ENCODE peak calls at places on chromosomes 2 and 18, in eight cellular contexts. One of them, this sample, is unnamed. For H3K36me3, the result is how much of the 10 kb centered on the place peaks cover.

GRCh38 chr2:157596992-157597681 is 31.5 kb downstream of the ACVR1C start:
- DNase-seq in WERI-Rb-1: no peak
- DNase-seq in right lobe of liver: peak
- DNase-seq in left ventricle myocardium inferior: peak
- DNase-seq in cardiac muscle cell: peak
- DNase-seq in IMR-90: peak
- DNase-seq in heart right ventricle: peak
- DNase-seq in SK-N-SH: peak
- DNase-seq in this sample: peak

GRCh38 chr18:26551217-26551708 is 2.9 kb upstream of the KCTD1 start:
- DNase-seq in cardiac muscle cell: no peak
- DNase-seq in SK-N-SH: no peak
- DNase-seq in heart right ventricle: no peak
- DNase-seq in WERI-Rb-1: no peak
- DNase-seq in right lobe of liver: no peak
- DNase-seq in left ventricle myocardium inferior: no peak
- DNase-seq in IMR-90: no peak
- DNase-seq in this sample: no peak

GRCh38 chr2:119486886-119487285 is 37.4 kb downstream of the SCTR start:
- DNase-seq in cardiac muscle cell: peak
- DNase-seq in left ventricle myocardium inferior: no peak
- DNase-seq in SK-N-SH: no peak
- DNase-seq in WERI-Rb-1: no peak
- DNase-seq in heart right ventricle: no peak
- DNase-seq in right lobe of liver: no peak
- DNase-seq in IMR-90: peak
- DNase-seq in this sample: no peak

GRCh38 chr2:157498501-157498900 is 54.6 kb upstream of the CYTIP start:
- DNase-seq in left ventricle myocardium inferior: no peak
- DNase-seq in heart right ventricle: no peak
- DNase-seq in SK-N-SH: no peak
- DNase-seq in WERI-Rb-1: no peak
- DNase-seq in right lobe of liver: no peak
- DNase-seq in IMR-90: no peak
- DNase-seq in cardiac muscle cell: no peak
- DNase-seq in this sample: no peak

GRCh38 chr18:27803957-27804356 is 373.0 kb downstream of the CDH2 start:
- DNase-seq in IMR-90: no peak
- DNase-seq in heart right ventricle: no peak
- DNase-seq in right lobe of liver: no peak
- DNase-seq in cardiac muscle cell: no peak
- DNase-seq in SK-N-SH: no peak
- DNase-seq in left ventricle myocardium inferior: no peak
- DNase-seq in WERI-Rb-1: no peak
- DNase-seq in this sample: no peak

GRCh38 chr18:53753616-53754015 is 470.9 kb downstream of the MBD2 start:
- DNase-seq in IMR-90: no peak
- DNase-seq in SK-N-SH: peak
- DNase-seq in right lobe of liver: no peak
- DNase-seq in heart right ventricle: no peak
- DNase-seq in WERI-Rb-1: no peak
- DNase-seq in cardiac muscle cell: no peak
- DNase-seq in left ventricle myocardium inferior: no peak
- DNase-seq in this sample: no peak

GRCh38 chr2:117985092-117985491 is 28.8 kb downstream of the CCDC93 start:
- DNase-seq in SK-N-SH: peak
- DNase-seq in left ventricle myocardium inferior: no peak
- DNase-seq in heart right ventricle: no peak
- DNase-seq in IMR-90: no peak
- DNase-seq in WERI-Rb-1: no peak
- DNase-seq in right lobe of liver: no peak
- DNase-seq in cardiac muscle cell: no peak
- DNase-seq in this sample: no peak

GRCh38 chr18:23504720-23505119 is 1.4 kb downstream of the RMC1 start:
- DNase-seq in left ventricle myocardium inferior: no peak
- DNase-seq in SK-N-SH: no peak
- DNase-seq in heart right ventricle: no peak
- DNase-seq in cardiac muscle cell: no peak
- DNase-seq in WERI-Rb-1: no peak
- DNase-seq in IMR-90: no peak
- DNase-seq in right lobe of liver: no peak
- DNase-seq in this sample: no peak

GRCh38 chr18:37270046-37270665 is 295.4 kb downstream of the CELF4 start:
- DNase-seq in left ventricle myocardium inferior: peak
- DNase-seq in right lobe of liver: no peak
- DNase-seq in WERI-Rb-1: no peak
- DNase-seq in heart right ventricle: peak
- DNase-seq in IMR-90: peak
- DNase-seq in cardiac muscle cell: peak
- DNase-seq in SK-N-SH: no peak
- DNase-seq in this sample: peak

GRCh38 chr18:21509062-21509461 is 91.4 kb downstream of the ESCO1 start:
- DNase-seq in cardiac muscle cell: no peak
- DNase-seq in SK-N-SH: no peak
- DNase-seq in IMR-90: no peak
- DNase-seq in left ventricle myocardium inferior: no peak
- DNase-seq in right lobe of liver: no peak
- DNase-seq in heart right ventricle: no peak
- DNase-seq in WERI-Rb-1: no peak
- DNase-seq in this sample: no peak

GRCh38 chr2:124318913-124319312 is 293.8 kb downstream of the CNTNAP5 start:
- DNase-seq in WERI-Rb-1: no peak
- DNase-seq in cardiac muscle cell: no peak
- DNase-seq in heart right ventricle: no peak
- DNase-seq in right lobe of liver: no peak
- DNase-seq in left ventricle myocardium inferior: no peak
- DNase-seq in SK-N-SH: no peak
- DNase-seq in IMR-90: no peak
- DNase-seq in this sample: no peak

GRCh38 chr2:147473075-147473474 is 371.8 kb upstream of the ACVR2A start:
- DNase-seq in cardiac muscle cell: no peak
- DNase-seq in right lobe of liver: no peak
- DNase-seq in left ventricle myocardium inferior: no peak
- DNase-seq in heart right ventricle: no peak
- DNase-seq in WERI-Rb-1: no peak
- DNase-seq in SK-N-SH: no peak
- DNase-seq in IMR-90: no peak
- DNase-seq in this sample: no peak

GRCh38 chr2:43005975-43006833 is 213.8 kb upstream of the HAAO start:
- DNase-seq in IMR-90: no peak
- DNase-seq in SK-N-SH: peak
- DNase-seq in right lobe of liver: no peak
- DNase-seq in cardiac muscle cell: no peak
- DNase-seq in heart right ventricle: no peak
- DNase-seq in WERI-Rb-1: no peak
- DNase-seq in left ventricle myocardium inferior: no peak
- DNase-seq in this sample: peak

GRCh38 chr2:33441235-33441810 is 35.1 kb upstream of the RASGRP3 start:
- DNase-seq in IMR-90: peak
- DNase-seq in right lobe of liver: peak
- DNase-seq in cardiac muscle cell: peak
- DNase-seq in heart right ventricle: peak
- DNase-seq in WERI-Rb-1: peak
- DNase-seq in left ventricle myocardium inferior: peak
- DNase-seq in SK-N-SH: peak
- DNase-seq in this sample: peak

GRCh38 chr18:39105095-39105494 is 1539.5 kb upstream of the CELF4 start:
- DNase-seq in cardiac muscle cell: no peak
- DNase-seq in right lobe of liver: no peak
- DNase-seq in heart right ventricle: no peak
- DNase-seq in IMR-90: no peak
- DNase-seq in left ventricle myocardium inferior: no peak
- DNase-seq in WERI-Rb-1: no peak
- DNase-seq in SK-N-SH: no peak
- DNase-seq in this sample: no peak

GRCh38 chr2:239081622-239082021 is 233.7 kb downstream of the TWIST2 start:
- DNase-seq in left ventricle myocardium inferior: no peak
- DNase-seq in SK-N-SH: peak
- DNase-seq in IMR-90: no peak
- DNase-seq in heart right ventricle: no peak
- DNase-seq in WERI-Rb-1: no peak
- DNase-seq in right lobe of liver: no peak
- DNase-seq in cardiac muscle cell: no peak
- DNase-seq in this sample: no peak

GRCh38 chr2:222295368-222296041 is 3.3 kb downstream of the PAX3 start:
- DNase-seq in WERI-Rb-1: no peak
- DNase-seq in heart right ventricle: no peak
- DNase-seq in left ventricle myocardium inferior: no peak
- DNase-seq in IMR-90: peak
- DNase-seq in right lobe of liver: no peak
- DNase-seq in cardiac muscle cell: no peak
- DNase-seq in SK-N-SH: no peak
- DNase-seq in this sample: no peak

GRCh38 chr2:23550553-23550952 is 165.6 kb downstream of the KLHL29 start:
- DNase-seq in WERI-Rb-1: no peak
- DNase-seq in heart right ventricle: no peak
- DNase-seq in cardiac muscle cell: no peak
- DNase-seq in left ventricle myocardium inferior: no peak
- DNase-seq in SK-N-SH: no peak
- DNase-seq in IMR-90: peak
- DNase-seq in right lobe of liver: no peak
- DNase-seq in this sample: no peak

GRCh38 chr2:73285162-73285739 is 973 bp upstream of the FBXO41 start:
- DNase-seq in left ventricle myocardium inferior: no peak
- DNase-seq in WERI-Rb-1: no peak
- DNase-seq in SK-N-SH: no peak
- DNase-seq in right lobe of liver: no peak
- DNase-seq in IMR-90: no peak
- DNase-seq in cardiac muscle cell: no peak
- DNase-seq in heart right ventricle: no peak
- DNase-seq in this sample: no peak

GRCh38 chr2:203751886-203752285 is 45.4 kb downstream of the CD28 start:
- DNase-seq in WERI-Rb-1: no peak
- DNase-seq in SK-N-SH: no peak
- DNase-seq in IMR-90: peak
- DNase-seq in right lobe of liver: no peak
- DNase-seq in heart right ventricle: no peak
- DNase-seq in left ventricle myocardium inferior: no peak
- DNase-seq in cardiac muscle cell: peak
- DNase-seq in this sample: no peak

GRCh38 chr2:189506514-189506976 is 65.3 kb downstream of the WDR75 start:
- DNase-seq in heart right ventricle: no peak
- DNase-seq in right lobe of liver: no peak
- DNase-seq in cardiac muscle cell: peak
- DNase-seq in WERI-Rb-1: no peak
- DNase-seq in left ventricle myocardium inferior: no peak
- DNase-seq in IMR-90: peak
- DNase-seq in SK-N-SH: no peak
- DNase-seq in this sample: no peak

GRCh38 chr18:70371908-70372307 is 83.1 kb downstream of the SOCS6 start:
- DNase-seq in WERI-Rb-1: no peak
- DNase-seq in right lobe of liver: no peak
- DNase-seq in heart right ventricle: no peak
- DNase-seq in SK-N-SH: no peak
- DNase-seq in cardiac muscle cell: no peak
- DNase-seq in left ventricle myocardium inferior: no peak
- DNase-seq in IMR-90: no peak
- DNase-seq in this sample: no peak

GRCh38 chr2:151975460-151976414 is 123.1 kb downstream of the CACNB4 start:
- DNase-seq in WERI-Rb-1: no peak
- DNase-seq in IMR-90: no peak
- DNase-seq in left ventricle myocardium inferior: no peak
- DNase-seq in SK-N-SH: no peak
- DNase-seq in right lobe of liver: no peak
- DNase-seq in heart right ventricle: no peak
- DNase-seq in cardiac muscle cell: no peak
- DNase-seq in this sample: no peak
- TF ChIP-seq CTCF in WERI-Rb-1: no peak
- TF ChIP-seq CTCF in IMR-90: no peak
- TF ChIP-seq CTCF in left ventricle myocardium inferior: no peak
- TF ChIP-seq CTCF in SK-N-SH: no peak
- TF ChIP-seq CTCF in right lobe of liver: no peak
- TF ChIP-seq CTCF in heart right ventricle: no peak
- TF ChIP-seq CTCF in cardiac muscle cell: no peak
- TF ChIP-seq CTCF in this sample: no peak

DNA sequence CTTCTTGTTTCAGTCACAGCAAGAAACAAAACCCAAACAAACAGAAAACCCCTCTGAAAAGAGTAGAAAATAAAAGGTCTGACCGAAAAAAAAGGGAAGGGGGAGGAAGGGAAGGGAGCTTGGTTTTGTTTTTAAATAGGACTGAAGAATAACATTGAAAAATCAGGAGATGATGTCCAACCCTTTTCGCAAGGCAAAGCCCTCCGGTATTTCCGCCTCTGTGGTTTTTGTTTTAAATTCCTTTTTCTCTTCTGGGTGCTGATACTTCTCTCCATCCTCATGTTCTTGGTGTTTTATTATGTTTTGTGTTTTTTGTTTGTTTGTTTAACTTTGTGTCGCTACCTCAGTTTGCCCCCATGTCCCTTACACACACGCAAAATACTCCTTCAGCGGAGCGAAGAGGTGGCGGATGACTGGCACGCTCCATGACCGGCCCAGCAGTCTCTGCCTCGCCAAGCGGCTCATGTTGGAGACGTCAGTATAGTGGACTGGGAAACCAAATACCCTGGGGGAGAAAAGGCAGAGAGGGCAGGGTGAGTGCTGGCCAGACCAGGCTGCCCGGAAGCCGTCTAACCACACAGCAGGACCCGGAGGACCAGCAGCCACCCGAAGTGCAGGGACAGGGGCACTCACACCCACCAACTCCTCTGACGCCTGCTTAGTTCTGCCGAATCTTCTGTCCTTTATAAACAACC is 65.7 kb upstream of the POMC start:
- DNase-seq in WERI-Rb-1: no peak
- DNase-seq in heart right ventricle: no peak
- DNase-seq in SK-N-SH: no peak
- DNase-seq in cardiac muscle cell: no peak
- DNase-seq in IMR-90: no peak
- DNase-seq in left ventricle myocardium inferior: no peak
- DNase-seq in right lobe of liver: no peak
- DNase-seq in this sample: no peak
- H3K36me3 ChIP-seq in WERI-Rb-1: half or more
- H3K36me3 ChIP-seq in heart right ventricle: under half
- H3K36me3 ChIP-seq in SK-N-SH: under half
- H3K36me3 ChIP-seq in cardiac muscle cell: under half
- H3K36me3 ChIP-seq in IMR-90: under half
- H3K36me3 ChIP-seq in left ventricle myocardium inferior: half or more
- H3K36me3 ChIP-seq in right lobe of liver: under half
- H3K36me3 ChIP-seq in this sample: under half

GRCh38 chr2:96260404-96261260 is 5.2 kb downstream of the TMEM127 start:
- DNase-seq in IMR-90: peak
- DNase-seq in right lobe of liver: peak
- DNase-seq in SK-N-SH: peak
- DNase-seq in heart right ventricle: peak
- DNase-seq in WERI-Rb-1: peak
- DNase-seq in left ventricle myocardium inferior: peak
- DNase-seq in cardiac muscle cell: peak
- DNase-seq in this sample: no peak
- TF ChIP-seq CTCF in IMR-90: peak
- TF ChIP-seq CTCF in right lobe of liver: peak
- TF ChIP-seq CTCF in SK-N-SH: peak
- TF ChIP-seq CTCF in heart right ventricle: peak
- TF ChIP-seq CTCF in WERI-Rb-1: peak
- TF ChIP-seq CTCF in left ventricle myocardium inferior: peak
- TF ChIP-seq CTCF in cardiac muscle cell: peak
- TF ChIP-seq CTCF in this sample: no peak

DNA sequence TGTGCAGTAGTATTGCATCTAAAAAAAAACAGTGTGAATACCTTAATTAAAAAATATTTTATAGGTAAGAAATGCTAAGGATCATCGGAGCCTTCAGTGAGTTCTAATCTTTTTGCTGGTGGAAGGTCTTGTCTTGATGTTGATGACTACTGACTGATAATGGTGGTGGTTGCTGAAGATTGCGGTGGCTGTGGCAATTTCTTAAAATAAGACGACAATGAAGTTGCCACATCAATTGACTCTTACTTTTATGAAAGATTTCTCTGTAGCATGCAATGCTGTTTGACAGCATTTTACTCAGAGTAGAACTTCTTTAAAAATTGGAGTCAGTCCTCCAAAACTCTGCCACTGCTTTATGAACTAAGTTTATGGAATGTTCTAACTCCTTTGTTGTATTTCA is 36.2 kb downstream of the GLS start:
- DNase-seq in SK-N-SH: no peak
- DNase-seq in cardiac muscle cell: no peak
- DNase-seq in WERI-Rb-1: no peak
- DNase-seq in IMR-90: no peak
- DNase-seq in heart right ventricle: no peak
- DNase-seq in left ventricle myocardium inferior: no peak
- DNase-seq in right lobe of liver: no peak
- DNase-seq in this sample: no peak
- H3K36me3 ChIP-seq in SK-N-SH: half or more
- H3K36me3 ChIP-seq in cardiac muscle cell: under half
- H3K36me3 ChIP-seq in WERI-Rb-1: under half
- H3K36me3 ChIP-seq in IMR-90: under half
- H3K36me3 ChIP-seq in heart right ventricle: under half
- H3K36me3 ChIP-seq in left ventricle myocardium inferior: under half
- H3K36me3 ChIP-seq in right lobe of liver: under half
- H3K36me3 ChIP-seq in this sample: under half

This sample was measured in pancreas.